ENCODE peak calls at places on chromosomes 11 and 22, in six cellular contexts. One of them, this sample, is unnamed.

GRCh38 chr11:35088676-35089075 is 50.3 kb upstream of the CD44 start:
- DNase-seq in Peyer's patch: no peak
- DNase-seq in right atrium auricular region: no peak
- DNase-seq in RWPE1: peak; percentile 53
- DNase-seq in sigmoid colon: no peak
- DNase-seq in GM12878: no peak
- DNase-seq in this sample: peak; percentile 81

GRCh38 chr11:117083011-117083940 is 15.0 kb downstream of the SIK3 start:
- DNase-seq in sigmoid colon: no peak
- DNase-seq in Peyer's patch: no peak
- DNase-seq in RWPE1: no peak
- DNase-seq in GM12878: no peak
- DNase-seq in right atrium auricular region: no peak
- DNase-seq in this sample: no peak

GRCh38 chr11:26578998-26579635 is 7.1 kb upstream of the MUC15 start:
- DNase-seq in Peyer's patch: no peak
- DNase-seq in GM12878: no peak
- DNase-seq in RWPE1: peak; percentile 46
- DNase-seq in right atrium auricular region: no peak
- DNase-seq in sigmoid colon: no peak
- DNase-seq in this sample: no peak

GRCh38 chr11:110190885-110191284 is 97.7 kb downstream of the ZC3H12C start:
- DNase-seq in RWPE1: no peak
- DNase-seq in sigmoid colon: no peak
- DNase-seq in right atrium auricular region: no peak
- DNase-seq in Peyer's patch: no peak
- DNase-seq in GM12878: no peak
- DNase-seq in this sample: no peak

GRCh38 chr11:107565219-107565937 is at the start of gene ALKBH8:
- DNase-seq in right atrium auricular region: peak; percentile 82
- DNase-seq in GM12878: peak; percentile 50
- DNase-seq in sigmoid colon: peak; percentile 84
- DNase-seq in RWPE1: peak; percentile 69
- DNase-seq in Peyer's patch: peak; percentile 78
- DNase-seq in this sample: no peak

GRCh38 chr11:119536801-119537200 is 113.8 kb upstream of the THY1 start:
- DNase-seq in GM12878: no peak
- DNase-seq in RWPE1: no peak
- DNase-seq in Peyer's patch: no peak
- DNase-seq in right atrium auricular region: no peak
- DNase-seq in sigmoid colon: no peak
- DNase-seq in this sample: no peak

GRCh38 chr22:38124236-38124974 is 13.9 kb upstream of the BAIAP2L2 start:
- DNase-seq in Peyer's patch: no peak
- DNase-seq in right atrium auricular region: no peak
- DNase-seq in GM12878: no peak
- DNase-seq in RWPE1: peak; percentile 68
- DNase-seq in sigmoid colon: no peak
- DNase-seq in this sample: peak; percentile 61

GRCh38 chr11:3845670-3846069 is 4.9 kb upstream of the RHOG start:
- DNase-seq in GM12878: no peak
- DNase-seq in right atrium auricular region: no peak
- DNase-seq in Peyer's patch: no peak
- DNase-seq in RWPE1: no peak
- DNase-seq in sigmoid colon: no peak
- DNase-seq in this sample: no peak

GRCh38 chr22:17910561-17911311 is 113.6 kb downstream of the MICAL3 start:
- DNase-seq in RWPE1: peak; percentile 49
- DNase-seq in Peyer's patch: no peak
- DNase-seq in right atrium auricular region: peak; percentile 85
- DNase-seq in sigmoid colon: peak; percentile 94
- DNase-seq in GM12878: no peak
- DNase-seq in this sample: no peak

GRCh38 chr11:46417711-46418110 is 26.1 kb upstream of the CHRM4 start:
- DNase-seq in GM12878: no peak
- DNase-seq in Peyer's patch: no peak
- DNase-seq in RWPE1: no peak
- DNase-seq in sigmoid colon: no peak
- DNase-seq in right atrium auricular region: no peak
- DNase-seq in this sample: no peak

GRCh38 chr22:21044931-21045584 is 688 bp upstream of the LRRC74B start:
- DNase-seq in sigmoid colon: no peak
- DNase-seq in right atrium auricular region: no peak
- DNase-seq in RWPE1: no peak
- DNase-seq in GM12878: no peak
- DNase-seq in Peyer's patch: no peak
- DNase-seq in this sample: no peak
- H3K27ac ChIP-seq in sigmoid colon: no peak overlapping the region
- H3K27ac ChIP-seq in right atrium auricular region: no peak overlapping the region
- H3K27ac ChIP-seq in RWPE1: peak overlapping the region; percentile 83
- H3K27ac ChIP-seq in GM12878: no peak overlapping the region
- H3K27ac ChIP-seq in Peyer's patch: no peak overlapping the region
- H3K27ac ChIP-seq in this sample: no peak overlapping the region

GRCh38 chr22:50309601-50309991 is 2.1 kb upstream of the PLXNB2 start:
- DNase-seq in sigmoid colon: no peak
- DNase-seq in RWPE1: no peak
- DNase-seq in right atrium auricular region: no peak
- DNase-seq in Peyer's patch: no peak
- DNase-seq in GM12878: no peak
- DNase-seq in this sample: no peak

GRCh38 chr22:50308986-50309600 is 1.6 kb upstream of the PLXNB2 start:
- DNase-seq in GM12878: no peak
- DNase-seq in RWPE1: no peak
- DNase-seq in Peyer's patch: no peak
- DNase-seq in sigmoid colon: no peak
- DNase-seq in right atrium auricular region: no peak
- DNase-seq in this sample: no peak

GRCh38 chr22:50306753-50307749 is at the start of gene PLXNB2:
- DNase-seq in GM12878: no peak
- DNase-seq in right atrium auricular region: no peak
- DNase-seq in RWPE1: no peak
- DNase-seq in sigmoid colon: peak; percentile 93
- DNase-seq in Peyer's patch: peak; percentile 61
- DNase-seq in this sample: no peak

GRCh38 chr22:50307891-50308596 is 598 bp upstream of the PLXNB2 start:
- DNase-seq in right atrium auricular region: no peak
- DNase-seq in Peyer's patch: no peak
- DNase-seq in GM12878: no peak
- DNase-seq in sigmoid colon: no peak
- DNase-seq in RWPE1: no peak
- DNase-seq in this sample: no peak

DNA sequence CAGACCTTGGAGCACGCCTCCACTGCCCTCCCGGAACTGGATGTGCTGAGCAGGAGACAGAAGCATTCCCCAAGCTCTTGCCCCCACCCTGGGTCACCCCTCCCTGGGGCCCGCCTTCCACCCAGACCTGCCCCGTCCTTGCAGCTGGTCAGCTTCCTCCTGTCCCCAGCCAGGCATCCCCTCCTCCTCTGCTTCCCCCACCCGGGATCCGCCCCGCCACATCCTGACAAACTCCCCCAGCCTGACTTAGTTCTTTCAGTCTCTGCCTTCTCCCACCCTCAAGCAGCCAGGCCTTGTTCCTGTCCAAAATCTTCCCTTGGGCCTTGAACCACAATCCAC is 1.1 kb upstream of the PLXNB2 start:
- DNase-seq in sigmoid colon: peak; percentile 92
- DNase-seq in Peyer's patch: peak; percentile 59
- DNase-seq in right atrium auricular region: peak; percentile 82
- DNase-seq in GM12878: no peak
- DNase-seq in RWPE1: no peak
- DNase-seq in this sample: no peak
- H3K27ac ChIP-seq in sigmoid colon: peak overlapping the region; percentile 91
- H3K27ac ChIP-seq in Peyer's patch: peak overlapping the region; percentile 97
- H3K27ac ChIP-seq in right atrium auricular region: peak overlapping the region; percentile 91
- H3K27ac ChIP-seq in GM12878: peak overlapping the region; percentile 44
- H3K27ac ChIP-seq in RWPE1: peak overlapping the region; percentile 100
- H3K27ac ChIP-seq in this sample: no peak overlapping the region

GRCh38 chr11:83727251-83727650 is 441.1 kb upstream of the CCDC90B start:
- DNase-seq in GM12878: no peak
- DNase-seq in sigmoid colon: no peak
- DNase-seq in Peyer's patch: no peak
- DNase-seq in RWPE1: no peak
- DNase-seq in right atrium auricular region: no peak
- DNase-seq in this sample: no peak

GRCh38 chr11:83725161-83725560 is 439.0 kb upstream of the CCDC90B start:
- DNase-seq in GM12878: no peak
- DNase-seq in sigmoid colon: no peak
- DNase-seq in Peyer's patch: no peak
- DNase-seq in RWPE1: no peak
- DNase-seq in right atrium auricular region: no peak
- DNase-seq in this sample: no peak

GRCh38 chr11:83724704-83725114 is 438.5 kb upstream of the CCDC90B start:
- DNase-seq in right atrium auricular region: no peak
- DNase-seq in GM12878: no peak
- DNase-seq in Peyer's patch: no peak
- DNase-seq in sigmoid colon: no peak
- DNase-seq in RWPE1: no peak
- DNase-seq in this sample: no peak

GRCh38 chr11:83725718-83726117 is 439.6 kb upstream of the CCDC90B start:
- DNase-seq in right atrium auricular region: no peak
- DNase-seq in Peyer's patch: no peak
- DNase-seq in sigmoid colon: no peak
- DNase-seq in RWPE1: no peak
- DNase-seq in GM12878: peak; percentile 28
- DNase-seq in this sample: no peak

DNA sequence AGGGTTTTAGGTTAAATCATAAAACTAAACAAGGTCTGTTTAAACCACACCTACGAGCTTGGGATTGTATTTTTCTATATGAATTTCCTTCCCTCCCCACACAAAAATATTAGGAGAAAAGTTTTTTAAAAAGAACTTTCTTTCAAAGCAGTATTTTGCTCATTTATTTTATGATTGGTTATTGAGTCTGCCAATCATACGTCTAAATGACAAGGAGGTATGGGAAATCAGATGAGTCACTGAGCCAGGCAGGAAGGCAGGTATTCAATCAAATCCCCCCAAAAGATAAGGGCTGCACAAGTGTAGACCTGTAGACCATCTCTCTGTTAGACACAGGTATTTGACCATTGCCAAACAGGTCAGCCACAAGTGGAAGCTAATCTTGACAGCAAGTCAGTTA is 440.1 kb upstream of the CCDC90B start:
- DNase-seq in right atrium auricular region: no peak
- DNase-seq in Peyer's patch: no peak
- DNase-seq in sigmoid colon: no peak
- DNase-seq in RWPE1: peak; percentile 12
- DNase-seq in GM12878: no peak
- DNase-seq in this sample: no peak
- H3K27ac ChIP-seq in right atrium auricular region: no peak overlapping the region
- H3K27ac ChIP-seq in Peyer's patch: no peak overlapping the region
- H3K27ac ChIP-seq in sigmoid colon: no peak overlapping the region
- H3K27ac ChIP-seq in RWPE1: no peak overlapping the region
- H3K27ac ChIP-seq in GM12878: no peak overlapping the region
- H3K27ac ChIP-seq in this sample: no peak overlapping the region

DNA sequence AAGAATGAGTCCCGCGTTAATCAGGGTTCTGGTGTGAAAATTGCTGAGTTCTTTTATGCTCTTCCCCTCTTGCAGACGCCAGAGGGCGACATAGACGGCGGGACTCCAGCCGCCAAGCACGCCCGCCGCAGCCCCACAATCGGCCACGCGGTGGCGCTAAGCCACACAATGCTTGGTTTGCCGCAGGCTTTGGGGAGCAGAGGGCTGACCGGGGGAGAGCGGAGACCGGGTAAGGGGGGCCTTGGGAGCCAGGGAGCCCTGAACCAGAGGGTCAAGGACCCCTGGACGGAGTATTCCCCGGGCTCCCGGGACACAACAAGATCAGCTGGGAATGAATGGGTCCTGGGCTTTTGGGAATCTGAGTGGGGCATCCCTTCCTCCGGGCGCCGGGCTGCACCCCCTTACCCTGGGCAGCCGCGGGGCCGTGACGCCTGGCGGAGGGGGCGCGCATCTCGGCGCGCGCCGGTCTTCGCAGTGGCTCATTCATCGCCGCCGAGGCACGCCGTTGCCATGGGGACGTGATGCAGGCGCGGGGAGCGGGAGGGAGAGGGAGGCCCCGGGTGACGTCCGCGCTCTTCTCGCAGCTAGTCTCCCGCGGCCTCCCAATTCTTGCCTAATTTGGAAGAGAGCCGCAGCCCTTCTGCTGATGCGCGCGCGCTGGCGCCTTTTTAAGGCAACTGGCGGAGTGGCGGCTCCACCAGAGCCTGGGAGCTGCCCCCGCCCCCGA is 12.2 kb upstream of the NPAS4 start:
- DNase-seq in right atrium auricular region: peak; percentile 89
- DNase-seq in GM12878: peak; percentile 36
- DNase-seq in Peyer's patch: peak; percentile 89
- DNase-seq in sigmoid colon: peak; percentile 98
- DNase-seq in RWPE1: peak; percentile 89
- DNase-seq in this sample: no peak
- H3K27ac ChIP-seq in right atrium auricular region: peak overlapping the region; percentile 66
- H3K27ac ChIP-seq in GM12878: no peak overlapping the region
- H3K27ac ChIP-seq in Peyer's patch: peak overlapping the region; percentile 36
- H3K27ac ChIP-seq in sigmoid colon: peak overlapping the region; percentile 85
- H3K27ac ChIP-seq in RWPE1: no peak overlapping the region
- H3K27ac ChIP-seq in this sample: no peak overlapping the region

DNA sequence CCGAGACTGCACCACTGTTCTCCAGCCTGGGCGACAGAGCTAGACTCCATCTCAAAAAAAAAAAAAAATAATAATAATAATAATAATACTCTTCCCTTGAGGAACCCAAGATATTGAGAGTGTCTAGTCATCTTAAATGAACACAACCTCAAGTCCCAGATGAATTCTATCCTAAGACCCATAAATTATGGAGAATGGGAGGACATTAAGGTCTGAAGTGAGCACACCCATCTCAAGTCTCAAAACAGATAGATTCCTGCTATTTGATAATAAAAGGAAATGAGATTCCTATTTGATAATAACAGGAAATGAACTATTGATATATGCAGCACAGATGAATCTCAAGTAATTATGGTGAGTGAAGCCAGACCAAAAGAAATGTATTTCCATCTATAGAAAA is 51.5 kb downstream of the MAPK1 start:
- DNase-seq in right atrium auricular region: no peak
- DNase-seq in Peyer's patch: no peak
- DNase-seq in GM12878: no peak
- DNase-seq in RWPE1: no peak
- DNase-seq in sigmoid colon: no peak
- DNase-seq in this sample: no peak
- H3K27ac ChIP-seq in right atrium auricular region: peak overlapping the region; percentile 72
- H3K27ac ChIP-seq in Peyer's patch: peak overlapping the region; percentile 38
- H3K27ac ChIP-seq in GM12878: no peak overlapping the region
- H3K27ac ChIP-seq in RWPE1: peak overlapping the region; percentile 56
- H3K27ac ChIP-seq in sigmoid colon: no peak overlapping the region
- H3K27ac ChIP-seq in this sample: peak overlapping the region; percentile 71

DNA sequence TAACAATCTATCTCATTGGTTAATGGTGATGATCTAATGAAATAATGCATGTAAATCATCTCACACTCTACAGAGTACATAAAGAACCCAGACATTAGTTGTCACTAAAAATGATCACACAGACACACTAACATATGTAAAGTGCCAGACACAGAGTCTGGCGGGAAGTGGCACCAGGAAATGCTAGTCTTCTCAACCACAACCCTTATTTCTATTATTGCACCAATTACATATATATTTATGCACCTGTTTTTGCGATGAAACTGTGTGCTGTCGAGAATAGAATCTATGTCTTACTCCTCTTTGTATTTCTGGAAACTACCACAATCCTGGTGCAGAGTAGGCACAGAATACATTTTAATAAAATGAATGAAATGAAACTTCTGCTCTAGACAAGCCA is 25.9 kb upstream of the POU2AF3 start:
- DNase-seq in GM12878: no peak
- DNase-seq in right atrium auricular region: no peak
- DNase-seq in Peyer's patch: no peak
- DNase-seq in sigmoid colon: no peak
- DNase-seq in RWPE1: no peak
- DNase-seq in this sample: no peak
- H3K27ac ChIP-seq in GM12878: no peak overlapping the region
- H3K27ac ChIP-seq in right atrium auricular region: no peak overlapping the region
- H3K27ac ChIP-seq in Peyer's patch: no peak overlapping the region
- H3K27ac ChIP-seq in sigmoid colon: no peak overlapping the region
- H3K27ac ChIP-seq in RWPE1: no peak overlapping the region
- H3K27ac ChIP-seq in this sample: no peak overlapping the region

GRCh38 chr11:19753451-19754041 is 40.9 kb downstream of the NAV2 start:
- DNase-seq in GM12878: no peak
- DNase-seq in sigmoid colon: no peak
- DNase-seq in Peyer's patch: no peak
- DNase-seq in RWPE1: no peak
- DNase-seq in right atrium auricular region: no peak
- DNase-seq in this sample: no peak
- H3K27ac ChIP-seq in GM12878: no peak overlapping the region
- H3K27ac ChIP-seq in sigmoid colon: peak overlapping the region; percentile 41
- H3K27ac ChIP-seq in Peyer's patch: no peak overlapping the region
- H3K27ac ChIP-seq in RWPE1: no peak overlapping the region
- H3K27ac ChIP-seq in right atrium auricular region: no peak overlapping the region
- H3K27ac ChIP-seq in this sample: no peak overlapping the region

This sample was measured in epithelial cell of prostate.